ENCODE peak calls at places on chromosome 17, in nine cellular contexts. B is HL-60, H is GM12878, E is GM23338, T is stomach, M is sigmoid colon, J is endothelial cell of umbilical vein, D is transverse colon, L is upper lobe of left lung. P is an unnamed sample.

GRCh38 chr17:78960945-78961344 is 18.8 kb downstream of the LGALS3BP start:
- DNase-seq in E (no peak), J (no peak), H (no peak), T (peak), M (no peak), B (no peak), D (peak), L (peak), P (no peak)

GRCh38 chr17:60535382-60536279 is 9.6 kb upstream of the APPBP2 start:
- DNase-seq in J (no peak), E (no peak), H (no peak), B (no peak), M (no peak), D (no peak), L (no peak), T (no peak), P (no peak)

GRCh38 chr17:19010729-19011505 is 6.4 kb upstream of the FAM83G start:
- DNase-seq in T (peak), D (peak), J (no peak), M (no peak), B (no peak), E (no peak), L (no peak), H (no peak), P (no peak)

GRCh38 chr17:35612924-35613521 is 25.9 kb downstream of the AP2B1 start:
- DNase-seq in D (peak), M (no peak), L (no peak), T (peak), E (peak), H (no peak), B (no peak), J (peak), P (peak)

GRCh38 chr17:2421315-2422147 is 20.7 kb upstream of the MNT start:
- DNase-seq in B (no peak), T (no peak), E (peak), H (no peak), J (no peak), L (no peak), D (no peak), M (no peak), P (no peak)

GRCh38 chr17:14302421-14303099 is 1.7 kb downstream of the HS3ST3B1 start:
- DNase-seq in J (peak), E (peak), H (no peak), T (peak), L (peak), B (peak), D (peak), M (peak), P (peak)

GRCh38 chr17:43671075-43671692 is 9.5 kb upstream of the MEOX1 start:
- DNase-seq in B (no peak), M (no peak), T (no peak), H (peak), L (no peak), J (no peak), E (no peak), D (no peak), P (no peak)

GRCh38 chr17:60155427-60155814 is 5.6 kb downstream of the CA4 start:
- DNase-seq in D (no peak), M (no peak), J (no peak), L (no peak), T (no peak), H (no peak), E (no peak), B (no peak), P (no peak)

GRCh38 chr17:8916470-8916869 is 49.0 kb upstream of the PIK3R6 start:
- DNase-seq in L (peak), H (no peak), T (no peak), J (no peak), D (no peak), B (peak), M (no peak), E (no peak), P (no peak)

GRCh38 chr17:28406478-28406824 is 439 bp upstream of the SLC46A1 start:
- DNase-seq in J (no peak), L (no peak), E (peak), M (no peak), D (no peak), T (no peak), H (no peak), B (no peak), P (no peak)

GRCh38 chr17:27256225-27257030 is 37.5 kb upstream of the WSB1 start:
- DNase-seq in L (peak), D (no peak), M (no peak), J (peak), B (no peak), E (no peak), T (no peak), H (no peak), P (no peak)

GRCh38 chr17:58960068-58960467 is 146.6 kb downstream of the TRIM37 start:
- DNase-seq in T (no peak), J (peak), M (no peak), L (peak), D (no peak), E (peak), B (no peak), H (no peak), P (peak)

GRCh38 chr17:10314332-10314731 is 58.5 kb downstream of the MYH13 start:
- DNase-seq in T (no peak), H (no peak), E (no peak), D (no peak), M (no peak), B (no peak), J (no peak), L (no peak), P (no peak)

GRCh38 chr17:40553694-40554534 is 11.4 kb downstream of the CCR7 start:
- DNase-seq in L (peak), T (peak), J (no peak), B (no peak), H (no peak), M (peak), E (no peak), D (no peak), P (no peak)

GRCh38 chr17:57408064-57408811 is 151.9 kb downstream of the MSI2 start:
- DNase-seq in T (no peak), B (no peak), E (peak), L (no peak), H (peak), J (no peak), M (no peak), D (peak), P (no peak)

GRCh38 chr17:75457047-75457654 is 716 bp downstream of the TMEM94 start:
- DNase-seq in L (peak), J (peak), D (no peak), T (peak), B (no peak), E (peak), M (no peak), H (no peak), P (no peak)

GRCh38 chr17:79572136-79572915 is 38.5 kb downstream of the RBFOX3 start:
- DNase-seq in H (no peak), B (no peak), D (no peak), T (no peak), E (no peak), M (peak), L (no peak), J (no peak), P (no peak)

GRCh38 chr17:8698142-8699050 is 46.2 kb downstream of the CCDC42 start:
- DNase-seq in H (no peak), D (peak), E (no peak), J (peak), M (peak), B (no peak), T (no peak), L (no peak), P (no peak)

GRCh38 chr17:4607773-4608187 is 23.5 kb downstream of the SMTNL2 start:
- DNase-seq in B (peak), M (peak), E (no peak), D (peak), J (peak), H (no peak), T (peak), L (peak), P (no peak)

GRCh38 chr17:1480747-1481465 is 11.6 kb downstream of the MYO1C start:
- DNase-seq in B (no peak), E (no peak), M (no peak), L (no peak), D (no peak), T (no peak), H (no peak), J (no peak), P (no peak)

GRCh38 chr17:3260163-3260562 is 38.0 kb downstream of the OR3A1 start:
- DNase-seq in H (no peak), J (no peak), T (no peak), L (no peak), M (no peak), D (no peak), E (no peak), B (no peak), P (no peak)

GRCh38 chr17:39738568-39738901 is 797 bp downstream of the GRB7 start:
- DNase-seq in B (no peak), M (no peak), T (peak), J (no peak), H (no peak), E (peak), D (peak), L (peak), P (no peak)

GRCh38 chr17:17987901-17988300 is 15.2 kb downstream of the DRC3 start:
- DNase-seq in H (no peak), J (no peak), T (no peak), E (no peak), D (no peak), B (no peak), L (no peak), M (no peak), P (no peak)

GRCh38 chr17:2239882-2240430 is 63.6 kb downstream of the SMG6 start:
- DNase-seq in M (peak), B (no peak), T (peak), E (no peak), D (peak), L (no peak), H (peak), J (peak), P (no peak)

GRCh38 chr17:69928586-69928985 is 146.4 kb upstream of the KCNJ16 start:
- DNase-seq in T (no peak), D (no peak), E (no peak), J (no peak), L (no peak), H (no peak), M (no peak), B (no peak), P (no peak)

GRCh38 chr17:57357830-57358426 is 101.6 kb downstream of the MSI2 start:
- DNase-seq in T (no peak), L (no peak), B (no peak), H (peak), J (no peak), D (peak), E (no peak), M (no peak), P (no peak)

GRCh38 chr17:41666336-41666680 is 22.4 kb upstream of the EIF1 start:
- DNase-seq in L (peak), D (peak), T (no peak), H (peak), B (no peak), E (peak), J (peak), M (peak), P (no peak)

GRCh38 chr17:17075037-17075755 is 32.9 kb downstream of the MPRIP start:
- DNase-seq in M (peak), T (no peak), D (no peak), B (no peak), E (no peak), L (no peak), H (no peak), J (peak), P (no peak)

GRCh38 chr17:33927732-33928133 is 327.4 kb upstream of the CCL2 start:
- DNase-seq in L (no peak), B (no peak), J (no peak), D (no peak), E (peak), H (no peak), M (no peak), T (no peak), P (no peak)

GRCh38 chr17:42819939-42820535 is 4.0 kb downstream of the BECN1 start:
- DNase-seq in T (peak), H (no peak), E (peak), B (no peak), J (peak), D (peak), L (peak), M (no peak), P (peak)

GRCh38 chr17:30333503-30334240 is at the start of gene TMIGD1:
- DNase-seq in B (no peak), T (no peak), E (no peak), M (no peak), D (no peak), J (no peak), L (no peak), H (no peak), P (no peak)

GRCh38 chr17:39751637-39752036 is 13.9 kb downstream of the GRB7 start:
- DNase-seq in E (no peak), T (no peak), M (peak), J (no peak), D (no peak), H (no peak), B (no peak), L (peak), P (no peak)

GRCh38 chr17:28227278-28228108 is 91.5 kb upstream of the TMEM97 start:
- DNase-seq in H (no peak), M (no peak), B (no peak), E (peak), D (peak), L (peak), T (peak), J (no peak), P (peak)

GRCh38 chr17:67503184-67503583 is 126.1 kb downstream of the PITPNC1 start:
- DNase-seq in D (no peak), B (no peak), H (no peak), L (no peak), T (no peak), M (no peak), E (no peak), J (no peak), P (peak)

GRCh38 chr17:81453712-81454111 is 58.5 kb downstream of the BAHCC1 start:
- DNase-seq in L (no peak), T (no peak), J (no peak), D (no peak), E (no peak), B (peak), H (no peak), M (no peak), P (no peak)

GRCh38 chr17:9844153-9844552 is 18.4 kb downstream of the GLP2R start:
- DNase-seq in J (no peak), B (no peak), D (no peak), L (no peak), H (no peak), T (no peak), E (no peak), M (no peak), P (no peak)

GRCh38 chr17:80187090-80187489 is 17.3 kb downstream of the CARD14 start:
- DNase-seq in T (no peak), L (no peak), M (no peak), H (no peak), D (no peak), E (no peak), J (no peak), B (no peak), P (no peak)

GRCh38 chr17:57419940-57420522 is 163.7 kb downstream of the MSI2 start:
- DNase-seq in T (no peak), E (peak), J (no peak), M (no peak), L (no peak), H (no peak), B (no peak), D (no peak), P (no peak)

GRCh38 chr17:15954222-15954621 is 9.3 kb downstream of the ADORA2B start:
- DNase-seq in J (peak), E (no peak), D (no peak), T (no peak), M (peak), B (no peak), H (no peak), L (peak), P (peak)

DNA sequence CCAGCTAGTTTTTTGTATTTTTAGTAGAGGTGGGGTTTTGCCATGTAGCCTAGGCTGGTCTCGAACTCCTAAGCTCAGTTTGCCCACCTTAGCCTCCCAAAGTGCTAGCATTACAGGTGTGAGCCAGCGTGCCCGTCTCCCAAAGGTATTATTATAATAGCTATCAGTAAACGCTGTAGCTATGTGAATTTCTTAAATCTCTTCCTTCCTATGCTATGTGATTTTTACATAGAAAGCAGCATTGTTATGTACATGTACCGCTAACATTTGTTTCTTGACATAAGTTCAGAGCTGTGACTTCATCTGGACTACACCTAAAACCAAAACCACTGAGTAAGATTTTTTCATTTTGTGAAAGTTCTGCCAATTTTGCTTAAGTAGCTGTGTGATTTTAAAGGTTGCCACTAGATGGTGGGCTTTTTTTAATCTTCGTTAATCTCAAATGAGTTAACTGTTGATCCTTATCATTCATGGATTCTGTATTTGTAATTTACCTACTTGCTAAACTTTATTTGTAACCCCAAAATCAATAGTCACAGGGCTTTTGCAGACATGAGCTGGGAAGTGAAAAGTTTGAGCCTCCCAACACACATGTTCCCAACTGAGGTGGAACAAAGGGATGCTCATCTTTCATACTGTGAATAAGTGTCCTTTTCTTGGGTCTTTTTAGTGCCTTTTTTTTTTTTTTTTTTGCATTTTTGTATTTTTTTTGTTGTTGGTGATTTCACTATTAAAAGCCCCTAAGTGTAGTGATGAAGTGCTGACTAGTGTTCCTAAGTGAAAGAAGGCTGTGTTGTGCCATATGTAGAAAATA is 21.9 kb downstream of the PRKAR1A start:
- DNase-seq in J (peak), B (no peak), H (no peak), D (no peak), T (no peak), M (no peak), L (no peak), E (peak), P (no peak)
- TF ChIP-seq CTCF in J (peak), B (no peak), H (peak), D (peak), T (no peak), M (peak), L (peak), E (peak), P (peak)

GRCh38 chr17:50693041-50693682 is 14.6 kb downstream of the ANKRD40 start:
- DNase-seq in T (no peak), L (no peak), J (no peak), B (no peak), D (no peak), H (no peak), E (no peak), M (no peak), P (no peak)

GRCh38 chr17:50699410-50699809 is 8.3 kb downstream of the ANKRD40 start:
- DNase-seq in L (no peak), D (no peak), H (no peak), T (no peak), B (no peak), J (no peak), M (no peak), E (no peak), P (no peak)

GRCh38 chr17:50697076-50697475 is 10.6 kb downstream of the ANKRD40 start:
- DNase-seq in E (no peak), T (no peak), H (no peak), L (no peak), D (no peak), M (peak), J (no peak), B (no peak), P (no peak)

GRCh38 chr17:50697663-50698272 is 9.9 kb downstream of the ANKRD40 start:
- DNase-seq in L (no peak), T (no peak), H (no peak), M (no peak), J (no peak), B (no peak), D (no peak), E (no peak), P (no peak)

GRCh38 chr17:50696365-50696879 is 11.3 kb downstream of the ANKRD40 start:
- DNase-seq in J (no peak), H (no peak), L (no peak), E (no peak), B (no peak), D (no peak), T (no peak), M (peak), P (no peak)
- TF ChIP-seq POLR2AphosphoS5 in J (no peak), H (no peak), L (no peak), E (no peak), B (no peak), D (no peak), T (no peak), M (no peak), P (no peak)

DNA sequence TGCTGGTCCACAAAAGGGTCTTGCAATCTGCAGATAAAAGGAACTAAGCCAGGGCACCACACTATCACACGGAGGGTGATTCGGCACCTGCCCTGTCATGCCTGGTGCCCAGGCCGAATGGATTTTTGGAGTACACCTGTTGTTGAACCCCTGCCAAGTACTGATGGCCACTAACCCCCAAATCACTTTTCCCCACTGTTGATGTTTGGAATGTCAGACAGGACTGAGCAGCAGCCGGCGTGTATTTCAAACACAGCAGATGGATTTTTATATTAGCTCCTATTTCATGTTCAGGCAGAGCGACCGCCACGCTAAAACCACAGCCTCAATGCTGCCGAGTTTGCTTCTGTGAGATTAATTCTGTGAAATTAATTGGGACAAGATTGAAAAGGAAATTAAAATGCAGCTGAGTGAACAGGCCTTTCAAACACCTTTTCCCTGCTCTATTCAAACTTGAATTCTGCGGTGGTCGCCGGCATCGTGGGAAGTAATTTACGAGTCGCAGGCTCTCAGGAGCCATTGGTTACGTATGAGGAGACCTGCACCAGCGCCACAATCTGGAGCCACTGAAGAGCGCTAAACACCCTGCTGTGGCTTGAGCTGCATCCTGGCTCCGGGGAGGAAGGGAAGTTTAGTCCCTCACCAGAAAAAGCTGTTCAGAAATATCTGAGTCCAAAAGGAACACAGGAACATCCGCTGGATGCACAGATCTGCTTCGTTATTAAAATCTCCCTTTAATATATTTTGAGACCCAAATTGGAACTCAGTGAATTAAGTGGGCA is 48.5 kb downstream of the SNX11 start:
- DNase-seq in H (no peak), M (no peak), B (no peak), D (no peak), L (no peak), J (no peak), E (peak), T (no peak), P (no peak)
- TF ChIP-seq CTCF in H (no peak), M (no peak), B (no peak), D (no peak), L (no peak), J (no peak), E (no peak), T (no peak), P (no peak)

GRCh38 chr17:37167756-37168155 is 208.0 kb upstream of the C17orf78 start:
- DNase-seq in J (no peak), E (no peak), T (no peak), H (no peak), M (no peak), L (no peak), B (no peak), D (no peak), P (no peak)
- TF ChIP-seq POLR2AphosphoS5 in J (no peak), E (no peak), T (no peak), H (no peak), M (no peak), L (no peak), B (no peak), D (no peak), P (no peak)

P was measured in HCT116.